ENCODE peak calls at places on chromosomes 13 and 19, in five cellular contexts. One of them, this sample, is unnamed.
A peak's percentile ranks its signal among the peaks of the same experiment; 100 is the strongest.

GRCh38 chr19:8340341-8341096 is 2.5 kb downstream of the KANK3 start:
- DNase-seq in tibial nerve: no peak
- DNase-seq in esophagus muscularis mucosa: peak; percentile 95
- DNase-seq in stomach: peak; percentile 37
- DNase-seq in H1: peak; percentile 51
- DNase-seq in this sample: no peak

GRCh38 chr13:38255600-38255999 is 94.1 kb upstream of the UFM1 start:
- DNase-seq in esophagus muscularis mucosa: no peak
- DNase-seq in tibial nerve: no peak
- DNase-seq in stomach: no peak
- DNase-seq in H1: no peak
- DNase-seq in this sample: no peak

GRCh38 chr19:2578911-2579677 is 103.2 kb downstream of the GADD45B start:
- DNase-seq in tibial nerve: peak; percentile 88
- DNase-seq in stomach: peak; percentile 96
- DNase-seq in H1: peak; percentile 91
- DNase-seq in esophagus muscularis mucosa: peak; percentile 98
- DNase-seq in this sample: peak; percentile 95

GRCh38 chr19:40567750-40568494 is 8.8 kb upstream of the SHKBP1 start:
- DNase-seq in esophagus muscularis mucosa: no peak
- DNase-seq in tibial nerve: no peak
- DNase-seq in stomach: no peak
- DNase-seq in H1: peak; percentile 74
- DNase-seq in this sample: no peak

GRCh38 chr13:60260440-60260839 is 96.7 kb upstream of the DIAPH3 start:
- DNase-seq in tibial nerve: no peak
- DNase-seq in esophagus muscularis mucosa: no peak
- DNase-seq in H1: no peak
- DNase-seq in stomach: no peak
- DNase-seq in this sample: no peak

GRCh38 chr19:4233282-4233853 is 4.0 kb downstream of the EBI3 start:
- DNase-seq in esophagus muscularis mucosa: no peak
- DNase-seq in tibial nerve: no peak
- DNase-seq in H1: peak; percentile 98
- DNase-seq in stomach: peak; percentile 54
- DNase-seq in this sample: no peak

GRCh38 chr19:55626350-55626749 is 2.0 kb upstream of the ZNF784 start:
- DNase-seq in stomach: no peak
- DNase-seq in tibial nerve: no peak
- DNase-seq in esophagus muscularis mucosa: no peak
- DNase-seq in H1: no peak
- DNase-seq in this sample: no peak

GRCh38 chr19:35549174-35549788 is 3.9 kb downstream of the TMEM147 start:
- DNase-seq in stomach: peak; percentile 63
- DNase-seq in H1: peak; percentile 75
- DNase-seq in esophagus muscularis mucosa: no peak
- DNase-seq in tibial nerve: no peak
- DNase-seq in this sample: no peak

GRCh38 chr13:23349127-23349897 is 84.2 kb downstream of the SACS start:
- DNase-seq in stomach: no peak
- DNase-seq in tibial nerve: no peak
- DNase-seq in H1: no peak
- DNase-seq in esophagus muscularis mucosa: no peak
- DNase-seq in this sample: no peak

GRCh38 chr19:5966215-5966614 is 11.7 kb downstream of the RANBP3 start:
- DNase-seq in H1: no peak
- DNase-seq in esophagus muscularis mucosa: no peak
- DNase-seq in stomach: no peak
- DNase-seq in tibial nerve: no peak
- DNase-seq in this sample: no peak
- TF ChIP-seq EP300 in H1: no peak
- TF ChIP-seq EP300 in esophagus muscularis mucosa: peak; percentile 86
- TF ChIP-seq EP300 in stomach: peak; percentile 36
- TF ChIP-seq EP300 in tibial nerve: no peak
- TF ChIP-seq EP300 in this sample: peak; percentile 68

DNA sequence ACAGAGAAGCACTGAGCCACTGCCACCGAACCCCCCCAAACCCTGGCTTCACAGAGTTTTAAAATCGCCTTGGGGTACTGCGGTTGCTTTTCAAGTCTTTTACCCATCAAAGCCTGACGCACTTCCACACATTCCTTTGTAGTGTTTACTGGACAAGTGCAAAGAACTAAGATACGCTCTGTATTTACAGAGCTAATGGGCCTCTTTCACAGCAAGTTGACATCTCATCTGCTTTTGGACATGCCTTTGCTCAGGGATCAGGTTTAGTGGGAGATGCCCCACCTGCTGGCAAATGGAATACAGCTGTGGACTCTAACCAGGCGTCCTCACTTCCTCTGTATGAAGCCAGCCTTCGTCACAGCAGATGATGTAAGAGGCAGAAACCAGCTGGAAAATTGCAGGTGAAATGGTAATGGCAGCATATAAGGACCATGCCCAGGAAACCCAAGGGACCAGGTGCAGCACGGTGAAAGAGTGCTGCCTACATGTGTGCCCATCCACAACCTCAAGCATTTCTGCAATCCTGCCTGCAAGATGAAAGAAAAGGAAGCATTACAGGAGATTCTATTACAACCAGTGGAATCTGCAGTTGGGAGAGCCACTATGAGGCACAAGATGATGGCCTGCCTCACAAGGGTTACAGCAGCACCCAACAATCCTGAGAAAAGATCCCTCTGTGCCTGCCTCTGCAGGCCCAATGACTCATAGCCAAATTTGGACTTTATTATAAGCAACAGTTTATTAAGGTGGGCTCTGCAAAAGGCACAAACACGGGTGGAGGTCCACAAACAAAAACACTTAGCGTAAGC is 34.7 kb downstream of the BRD4 start:
- DNase-seq in H1: no peak
- DNase-seq in stomach: no peak
- DNase-seq in esophagus muscularis mucosa: no peak
- DNase-seq in tibial nerve: no peak
- DNase-seq in this sample: no peak
- TF ChIP-seq EP300 in H1: no peak
- TF ChIP-seq EP300 in stomach: no peak
- TF ChIP-seq EP300 in esophagus muscularis mucosa: no peak
- TF ChIP-seq EP300 in tibial nerve: no peak
- TF ChIP-seq EP300 in this sample: no peak

DNA sequence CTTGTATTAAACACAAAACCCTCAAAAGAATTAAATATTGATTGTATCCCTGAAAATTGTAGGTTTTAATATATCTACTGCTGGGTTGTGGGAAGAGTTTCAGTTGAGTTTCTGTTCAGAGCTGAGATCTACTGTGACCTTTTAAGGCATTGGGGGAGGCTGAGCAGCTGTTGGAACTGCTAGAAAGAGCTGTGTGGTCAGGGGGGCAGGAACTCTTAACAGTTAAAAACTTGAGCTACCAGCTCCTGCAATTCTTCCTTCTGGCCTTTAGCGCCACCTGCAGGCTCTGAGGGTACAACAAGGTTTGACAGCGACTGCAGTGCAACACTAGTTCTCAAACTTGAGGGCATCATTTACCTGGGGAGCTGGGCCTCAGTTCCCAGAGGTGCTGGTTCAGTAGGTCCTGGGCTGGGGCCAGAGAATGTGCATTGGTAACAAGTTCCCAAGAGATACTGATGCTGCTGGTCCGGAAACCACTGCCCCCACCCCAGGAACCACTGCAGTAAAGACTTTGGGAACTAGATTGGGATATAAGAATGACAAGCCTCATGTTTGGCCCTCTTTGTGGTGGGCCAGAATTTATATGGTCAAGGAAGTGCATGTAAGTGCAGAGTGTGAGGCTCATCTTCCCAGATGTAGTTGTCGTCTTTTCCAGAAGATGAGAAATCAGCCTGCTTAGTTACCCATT is 2.5 kb downstream of the RNASEH2B start:
- DNase-seq in tibial nerve: peak; percentile 87
- DNase-seq in stomach: peak; percentile 91
- DNase-seq in H1: peak; percentile 95
- DNase-seq in esophagus muscularis mucosa: no peak
- DNase-seq in this sample: peak; percentile 87
- TF ChIP-seq EP300 in tibial nerve: no peak
- TF ChIP-seq EP300 in stomach: no peak
- TF ChIP-seq EP300 in H1: peak; percentile 97
- TF ChIP-seq EP300 in esophagus muscularis mucosa: no peak
- TF ChIP-seq EP300 in this sample: no peak

GRCh38 chr13:44354884-44355283 is 18.7 kb upstream of the SERP2 start:
- DNase-seq in esophagus muscularis mucosa: no peak
- DNase-seq in H1: no peak
- DNase-seq in tibial nerve: no peak
- DNase-seq in stomach: no peak
- DNase-seq in this sample: no peak
- TF ChIP-seq EP300 in esophagus muscularis mucosa: no peak
- TF ChIP-seq EP300 in H1: no peak
- TF ChIP-seq EP300 in tibial nerve: no peak
- TF ChIP-seq EP300 in stomach: no peak
- TF ChIP-seq EP300 in this sample: no peak

This sample was measured in suprapubic skin.